ENCODE peak calls at places on chromosomes 16 and 17, in nine cellular contexts. P, A, L, W, N, V, G, Q and K are unnamed samples.

GRCh38 chr16:4179020-4179419 is 62.8 kb upstream of the ADCY9 start:
- DNase-seq in P (no peak), A (no peak), L (no peak), W (no peak), N (no peak), V (peak), G (peak), Q (no peak), K (no peak)

GRCh38 chr17:222172-222571 is 40.7 kb upstream of the DOC2B start:
- DNase-seq in P (no peak), A (no peak), L (no peak), W (no peak), N (no peak), V (no peak), G (no peak), Q (no peak), K (no peak)

GRCh38 chr16:64292953-64293352 is 828.9 kb downstream of the CDH11 start:
- DNase-seq in P (no peak), A (no peak), L (no peak), W (no peak), N (no peak), V (no peak), G (no peak), Q (no peak), K (no peak)

GRCh38 chr17:40309938-40310510 is 1.0 kb downstream of the RARA start:
- DNase-seq in P (no peak), A (no peak), L (no peak), W (no peak), N (no peak), V (no peak), G (no peak), Q (no peak), K (no peak)

GRCh38 chr16:14334366-14335105 is 263.4 kb downstream of the MRTFB start:
- DNase-seq in P (no peak), A (no peak), L (no peak), W (no peak), N (no peak), V (peak), G (peak), Q (no peak), K (no peak)

GRCh38 chr17:66673668-66674276 is 161.1 kb upstream of the CACNG5 start:
- DNase-seq in P (no peak), A (no peak), L (no peak), W (peak), N (peak), V (peak), G (peak), Q (peak), K (peak)

GRCh38 chr17:19716108-19717030 is at the start of gene SLC47A2:
- DNase-seq in P (no peak), A (no peak), L (no peak), W (no peak), N (no peak), V (no peak), G (no peak), Q (no peak), K (peak)

GRCh38 chr17:75455896-75456416 is 479 bp upstream of the TMEM94 start:
- DNase-seq in P (no peak), A (no peak), L (no peak), W (no peak), N (no peak), V (no peak), G (no peak), Q (no peak), K (no peak)

GRCh38 chr16:28098959-28099945 is 35.7 kb upstream of the GSG1L start:
- DNase-seq in P (no peak), A (no peak), L (no peak), W (no peak), N (no peak), V (no peak), G (no peak), Q (no peak), K (no peak)

GRCh38 chr17:42895185-42895555 is 5.4 kb upstream of the G6PC1 start:
- DNase-seq in P (no peak), A (no peak), L (no peak), W (no peak), N (no peak), V (peak), G (peak), Q (no peak), K (no peak)

GRCh38 chr17:63140255-63140654 is 174.2 kb downstream of the TANC2 start:
- DNase-seq in P (no peak), A (peak), L (no peak), W (no peak), N (no peak), V (peak), G (peak), Q (no peak), K (no peak)

GRCh38 chr16:87515475-87516330 is 22.9 kb upstream of the ZCCHC14 start:
- DNase-seq in P (no peak), A (no peak), L (no peak), W (no peak), N (no peak), V (peak), G (no peak), Q (no peak), K (no peak)

GRCh38 chr17:78137392-78138203 is 7.0 kb downstream of the TMC8 start:
- DNase-seq in P (no peak), A (no peak), L (no peak), W (no peak), N (no peak), V (no peak), G (no peak), Q (no peak), K (no peak)

GRCh38 chr17:80959330-80960036 is 32.2 kb upstream of the CHMP6 start:
- DNase-seq in P (no peak), A (peak), L (peak), W (no peak), N (no peak), V (peak), G (peak), Q (no peak), K (peak)